ENCODE peak calls at places on chromosomes 6 and 20, in seven cellular contexts. W is cardiac fibroblast, H is fibroblast of the aortic adventitia, R is OCI-LY7, J is BE2C, E is AG04450, B is ascending aorta. S is an unnamed sample.

GRCh38 chr20:52422574-52423463 is 231.2 kb upstream of the ZFP64 start:
- DNase-seq in W (no peak), H (no peak), R (no peak), J (no peak), E (no peak), B (no peak), S (no peak)

GRCh38 chr20:31861346-31862156 is 8.8 kb downstream of the DUSP15 start:
- DNase-seq in W (peak), H (peak), R (peak), J (peak), E (no peak), B (no peak), S (no peak)

GRCh38 chr6:5636210-5637030 is 370.3 kb downstream of the NRN1 start:
- DNase-seq in W (no peak), H (peak), R (no peak), J (no peak), E (no peak), B (no peak), S (no peak)

GRCh38 chr6:83313880-83314279 is 117.0 kb downstream of the ME1 start:
- DNase-seq in W (no peak), H (no peak), R (no peak), J (no peak), E (no peak), B (no peak), S (no peak)

GRCh38 chr6:14664616-14665315 is 547.2 kb downstream of the CD83 start:
- DNase-seq in W (no peak), H (no peak), R (peak), J (peak), E (no peak), B (no peak), S (no peak)

GRCh38 chr20:25676164-25676809 is 20.4 kb downstream of the ZNF337 start:
- DNase-seq in W (peak), H (peak), R (no peak), J (no peak), E (peak), B (no peak), S (peak)

GRCh38 chr20:57264908-57265648 is 1.4 kb downstream of the BMP7 start:
- DNase-seq in W (no peak), H (no peak), R (peak), J (no peak), E (no peak), B (no peak), S (no peak)

GRCh38 chr20:48002517-48002970 is 217.3 kb upstream of the SULF2 start:
- DNase-seq in W (peak), H (no peak), R (peak), J (no peak), E (no peak), B (no peak), S (peak)

GRCh38 chr20:20143646-20144045 is 91.3 kb downstream of the CFAP61 start:
- DNase-seq in W (no peak), H (no peak), R (no peak), J (no peak), E (no peak), B (no peak), S (no peak)

GRCh38 chr6:160917581-160917980 is 74.0 kb upstream of the MAP3K4 start:
- DNase-seq in W (no peak), H (no peak), R (no peak), J (no peak), E (no peak), B (no peak), S (no peak)

GRCh38 chr6:166957087-166957804 is 896 bp upstream of the RNASET2 start:
- DNase-seq in W (no peak), H (no peak), R (peak), J (peak), E (no peak), B (no peak), S (no peak)

GRCh38 chr20:36490191-36490590 is 51.1 kb upstream of the MYL9 start:
- DNase-seq in W (no peak), H (no peak), R (no peak), J (no peak), E (no peak), B (no peak), S (no peak)

DNA sequence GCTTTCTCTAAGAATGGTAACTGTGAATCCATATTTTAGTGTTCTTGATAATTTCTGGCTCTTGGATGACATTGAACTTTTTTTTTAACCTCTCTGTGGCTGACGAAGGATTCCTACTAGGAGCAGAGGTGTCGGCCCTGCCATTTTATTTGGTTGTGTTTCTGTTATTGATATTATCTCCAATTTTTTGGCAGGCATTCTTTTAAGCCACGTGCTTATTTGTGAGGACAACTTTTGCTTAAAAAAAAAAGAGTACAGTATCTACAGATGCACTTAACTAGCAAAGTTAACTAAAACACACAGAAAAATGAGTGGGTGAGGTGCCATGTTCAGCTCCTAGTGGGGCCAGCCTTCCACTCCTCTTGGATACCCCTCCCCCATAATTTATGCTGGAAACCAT is 1.1 kb downstream of the FANCE start:
- DNase-seq in W (no peak), H (peak), R (no peak), J (no peak), E (no peak), B (no peak), S (no peak)
- H3K4me3 ChIP-seq in W (peak), H (peak), R (peak), J (peak), E (peak), B (peak), S (peak)

GRCh38 chr6:121581327-121581726 is 145.9 kb downstream of the GJA1 start:
- DNase-seq in W (no peak), H (no peak), R (no peak), J (no peak), E (no peak), B (no peak), S (no peak)

GRCh38 chr6:121584591-121585369 is 149.3 kb downstream of the GJA1 start:
- DNase-seq in W (peak), H (peak), R (no peak), J (no peak), E (no peak), B (no peak), S (no peak)

GRCh38 chr6:121582262-121582661 is 146.8 kb downstream of the GJA1 start:
- DNase-seq in W (no peak), H (peak), R (no peak), J (no peak), E (no peak), B (no peak), S (no peak)
- TF ChIP-seq CTCF in W (no peak), H (no peak), R (no peak), J (no peak), E (no peak), B (no peak), S (no peak)

DNA sequence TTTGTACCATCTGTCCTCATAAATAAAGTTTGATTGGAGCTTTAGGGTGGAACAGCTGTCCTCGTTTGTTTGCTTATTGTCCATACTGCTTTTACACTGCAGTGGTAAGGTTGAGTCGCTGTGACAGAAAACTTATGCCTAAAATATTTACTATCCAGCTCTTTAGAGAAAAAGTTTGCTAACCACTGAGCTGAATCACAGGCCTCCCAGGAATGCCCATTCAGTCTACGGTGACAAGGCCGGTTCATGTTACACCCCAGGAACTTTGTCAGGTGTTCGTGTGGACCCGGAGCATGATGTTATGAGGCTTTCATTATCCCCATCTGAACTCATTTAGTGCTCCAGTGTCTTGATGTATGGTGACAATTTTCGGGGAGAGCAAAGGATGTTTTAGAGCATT is 401.2 kb downstream of the SAMD5 start:
- DNase-seq in W (no peak), H (no peak), R (no peak), J (no peak), E (no peak), B (no peak), S (no peak)
- H3K4me3 ChIP-seq in W (no peak), H (no peak), R (no peak), J (no peak), E (no peak), B (no peak), S (no peak)

GRCh38 chr20:5426026-5426425 is 109.3 kb upstream of the PROKR2 start:
- DNase-seq in W (no peak), H (no peak), R (no peak), J (no peak), E (no peak), B (no peak), S (no peak)

GRCh38 chr20:5432030-5432429 is 115.3 kb upstream of the PROKR2 start:
- DNase-seq in W (no peak), H (no peak), R (no peak), J (no peak), E (no peak), B (no peak), S (no peak)

GRCh38 chr20:5433352-5433751 is 116.6 kb upstream of the PROKR2 start:
- DNase-seq in W (no peak), H (no peak), R (no peak), J (no peak), E (no peak), B (no peak), S (no peak)

GRCh38 chr20:5434116-5434515 is 117.4 kb upstream of the PROKR2 start:
- DNase-seq in W (no peak), H (no peak), R (no peak), J (no peak), E (no peak), B (no peak), S (no peak)

GRCh38 chr20:5430670-5431069 is 113.9 kb upstream of the PROKR2 start:
- DNase-seq in W (no peak), H (no peak), R (no peak), J (no peak), E (no peak), B (no peak), S (no peak)
- TF ChIP-seq CTCF in W (peak), H (no peak), R (peak), J (peak), E (no peak), B (no peak), S (no peak)